ENCODE peak calls at places on chromosomes 5 and 9, in nine cellular contexts. P, S, J, G, M, T, N, H and I are unnamed samples.

GRCh38 chr5:140189977-140190867 is 15.2 kb downstream of the CYSTM1 start:
- DNase-seq in P (no peak), S (no peak), J (no peak), G (no peak), M (no peak), T (no peak), N (no peak), H (no peak), I (no peak)

GRCh38 chr5:42759456-42759855 is 2.8 kb downstream of the CCDC152 start:
- DNase-seq in P (no peak), S (no peak), J (no peak), G (no peak), M (no peak), T (no peak), N (no peak), H (no peak), I (no peak)

GRCh38 chr9:133471551-133472276 is 7.2 kb downstream of the SLC2A6 start:
- DNase-seq in P (no peak), S (no peak), J (no peak), G (no peak), M (no peak), T (no peak), N (no peak), H (no peak), I (no peak)

GRCh38 chr5:59583810-59584562 is 309.5 kb downstream of the PDE4D start:
- DNase-seq in P (no peak), S (no peak), J (no peak), G (no peak), M (no peak), T (no peak), N (peak), H (peak), I (no peak)

GRCh38 chr5:109688647-109688998 is 1.1 kb upstream of the MAN2A1 start:
- DNase-seq in P (peak), S (no peak), J (no peak), G (no peak), M (no peak), T (no peak), N (peak), H (peak), I (no peak)

GRCh38 chr9:128946945-128947422 is 419 bp downstream of the DOLK start:
- DNase-seq in P (peak), S (peak), J (no peak), G (no peak), M (no peak), T (no peak), N (no peak), H (no peak), I (peak)

GRCh38 chr9:128339761-128340690 is at the start of gene SLC27A4:
- DNase-seq in P (peak), S (peak), J (no peak), G (peak), M (peak), T (peak), N (peak), H (peak), I (peak)

GRCh38 chr5:135588299-135588698 is 9.5 kb upstream of the CXCL14 start:
- DNase-seq in P (no peak), S (no peak), J (no peak), G (no peak), M (no peak), T (no peak), N (no peak), H (no peak), I (no peak)

GRCh38 chr5:96259211-96259772 is 173.8 kb downstream of the PCSK1 start:
- DNase-seq in P (no peak), S (no peak), J (no peak), G (no peak), M (no peak), T (no peak), N (no peak), H (no peak), I (no peak)

GRCh38 chr9:110089681-110090370 is 118.1 kb downstream of the C9orf152 start:
- DNase-seq in P (no peak), S (no peak), J (no peak), G (no peak), M (no peak), T (no peak), N (no peak), H (peak), I (no peak)

GRCh38 chr5:177332031-177332895 is 19.2 kb downstream of the LMAN2 start:
- DNase-seq in P (no peak), S (no peak), J (no peak), G (no peak), M (no peak), T (peak), N (no peak), H (no peak), I (no peak)

GRCh38 chr5:122940890-122941289 is 95.5 kb downstream of the SNX24 start:
- DNase-seq in P (no peak), S (no peak), J (no peak), G (no peak), M (no peak), T (no peak), N (peak), H (no peak), I (no peak)

GRCh38 chr5:62489471-62489870 is 76.9 kb downstream of the IPO11 start:
- DNase-seq in P (no peak), S (no peak), J (no peak), G (no peak), M (no peak), T (no peak), N (no peak), H (no peak), I (no peak)

GRCh38 chr5:175059687-175060194 is 335.4 kb downstream of the MSX2 start:
- DNase-seq in P (no peak), S (peak), J (no peak), G (no peak), M (no peak), T (peak), N (peak), H (peak), I (peak)

GRCh38 chr9:19495186-19496028 is 86.6 kb downstream of the ACER2 start:
- DNase-seq in P (no peak), S (no peak), J (no peak), G (no peak), M (no peak), T (no peak), N (peak), H (no peak), I (no peak)

GRCh38 chr9:109001275-109001676 is 12.0 kb downstream of the CTNNAL1 start:
- DNase-seq in P (no peak), S (no peak), J (no peak), G (no peak), M (peak), T (no peak), N (no peak), H (no peak), I (no peak)

GRCh38 chr9:109997682-109998081 is 210.3 kb downstream of the C9orf152 start:
- DNase-seq in P (no peak), S (no peak), J (no peak), G (no peak), M (no peak), T (no peak), N (no peak), H (no peak), I (no peak)

GRCh38 chr9:129580211-129580915 is 40.5 kb downstream of the C9orf50 start:
- DNase-seq in P (peak), S (no peak), J (no peak), G (no peak), M (no peak), T (no peak), N (no peak), H (no peak), I (no peak)

GRCh38 chr9:108618906-108619550 is 236.8 kb downstream of the ACTL7B start:
- DNase-seq in P (no peak), S (no peak), J (no peak), G (no peak), M (no peak), T (no peak), N (no peak), H (no peak), I (no peak)

GRCh38 chr5:756865-757345 is 27.6 kb downstream of the ZDHHC11B start:
- DNase-seq in P (no peak), S (no peak), J (no peak), G (no peak), M (peak), T (peak), N (no peak), H (no peak), I (no peak)

GRCh38 chr9:21933865-21934264 is 60.3 kb downstream of the CDKN2A start:
- DNase-seq in P (no peak), S (no peak), J (no peak), G (no peak), M (no peak), T (no peak), N (no peak), H (no peak), I (no peak)

GRCh38 chr5:15290953-15291352 is 209.0 kb upstream of the FBXL7 start:
- DNase-seq in P (no peak), S (no peak), J (no peak), G (no peak), M (no peak), T (no peak), N (peak), H (no peak), I (no peak)

GRCh38 chr5:160054831-160055230 is 45.9 kb downstream of the TTC1 start:
- DNase-seq in P (no peak), S (no peak), J (no peak), G (no peak), M (peak), T (no peak), N (no peak), H (no peak), I (no peak)

GRCh38 chr5:138282918-138283742 is 8.7 kb upstream of the GFRA3 start:
- DNase-seq in P (peak), S (peak), J (no peak), G (no peak), M (no peak), T (no peak), N (peak), H (peak), I (no peak)

GRCh38 chr9:33151007-33151557 is 16.1 kb downstream of the B4GALT1 start:
- DNase-seq in P (no peak), S (no peak), J (no peak), G (no peak), M (peak), T (no peak), N (peak), H (peak), I (no peak)